ENCODE peak calls at places on chromosomes 2 and 18, in four cellular contexts. N is K562, J is naive B cell, A is GM19239. V is an unnamed sample.

GRCh38 chr2:195027947-195028346 is 629.1 kb upstream of the SLC39A10 start:
- DNase-seq in J (no peak), N (no peak), A (no peak), V (no peak)

GRCh38 chr2:36780231-36780808 is 83.8 kb downstream of the VIT start:
- DNase-seq in J (peak; percentile 42), A (peak; percentile 40), N (peak; percentile 63), V (peak; percentile 13)

GRCh38 chr2:114659895-114660294 is 217.5 kb downstream of the DPP10 start:
- DNase-seq in N (no peak), J (no peak), A (no peak), V (peak; percentile 58)

GRCh38 chr2:117785740-117786139 is 28.8 kb upstream of the DDX18 start:
- DNase-seq in A (peak; percentile 9), J (peak; percentile 36), N (peak; percentile 44), V (peak; percentile 13)

GRCh38 chr2:79511320-79511951 is 1.4 kb upstream of the CTNNA2 start:
- DNase-seq in A (no peak), J (no peak), N (peak; percentile 23), V (peak; percentile 30)

GRCh38 chr2:101387151-101387807 is at the start of gene CREG2:
- DNase-seq in A (peak; percentile 21), N (peak; percentile 14), J (peak; percentile 43), V (no peak)

GRCh38 chr2:138707424-138708074 is 72.6 kb downstream of the NXPH2 start:
- DNase-seq in J (no peak), N (no peak), A (no peak), V (no peak)

GRCh38 chr2:172275239-172275638 is 152.1 kb upstream of the ITGA6 start:
- DNase-seq in J (no peak), A (no peak), N (no peak), V (no peak)

GRCh38 chr18:53305471-53305870 is 919.0 kb downstream of the MBD2 start:
- DNase-seq in A (no peak), N (no peak), J (no peak), V (no peak)

GRCh38 chr18:23131693-23132319 is 3.5 kb upstream of the CABLES1 start:
- DNase-seq in A (peak; percentile 63), N (peak; percentile 82), J (peak; percentile 67), V (peak; percentile 47)

GRCh38 chr18:9992988-9993845 is 79.4 kb downstream of the VAPA start:
- DNase-seq in N (no peak), A (no peak), J (no peak), V (no peak)

GRCh38 chr18:79950440-79951341 is 762 bp downstream of the SLC66A2 start:
- DNase-seq in J (peak; percentile 42), N (peak; percentile 54), A (no peak), V (no peak)

GRCh38 chr2:33321236-33321731 is 155.2 kb upstream of the RASGRP3 start:
- DNase-seq in N (no peak), J (no peak), A (no peak), V (no peak)

GRCh38 chr2:10844083-10844482 is 31.5 kb upstream of the PDIA6 start:
- DNase-seq in N (no peak), J (no peak), A (no peak), V (no peak)

GRCh38 chr2:46335404-46335965 is 38.3 kb downstream of the EPAS1 start:
- DNase-seq in N (no peak), A (no peak), J (no peak), V (no peak)

GRCh38 chr2:96535331-96535730 is 1.2 kb upstream of the ARID5A start:
- DNase-seq in A (no peak), J (no peak), N (no peak), V (no peak)

GRCh38 chr18:25726278-25726677 is 364.1 kb downstream of the SS18 start:
- DNase-seq in J (no peak), N (no peak), A (no peak), V (no peak)

GRCh38 chr2:169815849-169816248 is 8.9 kb downstream of the METTL5 start:
- DNase-seq in J (no peak), A (no peak), N (no peak), V (no peak)

GRCh38 chr2:233469261-233470006 is 97.1 kb downstream of the USP40 start:
- DNase-seq in N (peak; percentile 46), J (no peak), A (no peak), V (no peak)

GRCh38 chr2:3870997-3871396 is 167.6 kb downstream of the DCDC2C start:
- DNase-seq in A (no peak), J (no peak), N (no peak), V (no peak)

GRCh38 chr2:64914735-64915509 is 74.3 kb upstream of the SLC1A4 start:
- DNase-seq in J (peak; percentile 57), N (no peak), A (no peak), V (no peak)

V was measured in KG1.